ENCODE peak calls at places on chromosomes 6 and 20, in five cellular contexts. N is left ventricle myocardium inferior, W is ACHN, D is astrocyte of the hippocampus, P is A549. X is an unnamed sample.

GRCh38 chr20:47761478-47762047 is 23.7 kb downstream of the SULF2 start:
- DNase-seq in D (no peak), P (no peak), N (no peak), W (no peak), X (no peak)

GRCh38 chr6:138218449-138218848 is at the start of gene PBOV1:
- DNase-seq in D (no peak), P (no peak), W (no peak), N (no peak), X (no peak)

GRCh38 chr20:5834436-5835005 is 84.3 kb downstream of the SHLD1 start:
- DNase-seq in P (no peak), W (no peak), D (no peak), N (no peak), X (no peak)

GRCh38 chr6:113172531-113172966 is 684.6 kb upstream of the MARCKS start:
- DNase-seq in W (no peak), P (no peak), N (peak), D (peak), X (no peak)

GRCh38 chr6:49453221-49453620 is 9.8 kb downstream of the MMUT start:
- DNase-seq in W (peak), D (no peak), P (peak), N (no peak), X (no peak)

GRCh38 chr6:40569162-40569920 is 17.8 kb downstream of the LRFN2 start:
- DNase-seq in W (no peak), P (no peak), N (no peak), D (no peak), X (no peak)

GRCh38 chr6:137013738-137014602 is 30.8 kb downstream of the IL20RA start:
- DNase-seq in N (no peak), P (peak), D (peak), W (peak), X (no peak)

GRCh38 chr6:303948-304558 is 11.8 kb downstream of the DUSP22 start:
- DNase-seq in P (no peak), W (no peak), D (no peak), N (no peak), X (no peak)

GRCh38 chr6:137904822-137905617 is 38.0 kb downstream of the TNFAIP3 start:
- DNase-seq in W (peak), D (peak), N (no peak), P (no peak), X (no peak)

GRCh38 chr6:84652356-84653026 is 111.9 kb downstream of the TBX18 start:
- DNase-seq in P (peak), N (no peak), W (peak), D (peak), X (no peak)

GRCh38 chr6:6595946-6596345 is 7.4 kb downstream of the LY86 start:
- DNase-seq in N (no peak), P (no peak), D (peak), W (no peak), X (no peak)

GRCh38 chr6:153043719-153044118 is 41.2 kb upstream of the MTRF1L start:
- DNase-seq in D (no peak), N (no peak), W (no peak), P (no peak), X (no peak)

GRCh38 chr20:17909745-17910345 is 58.7 kb downstream of the SNX5 start:
- DNase-seq in N (no peak), P (no peak), W (no peak), D (peak), X (no peak)

GRCh38 chr6:133892444-133893323 is 3.8 kb downstream of the TCF21 start:
- DNase-seq in D (peak), P (no peak), W (no peak), N (no peak), X (no peak)

GRCh38 chr6:46935687-46936086 is 13.9 kb upstream of the ADGRF5 start:
- DNase-seq in D (no peak), N (no peak), P (no peak), W (no peak), X (peak)

GRCh38 chr20:58651823-58652605 is 931 bp downstream of the STX16 start:
- DNase-seq in D (peak), P (peak), N (peak), W (peak), X (peak)

GRCh38 chr6:111669326-111669725 is 63.6 kb upstream of the TRAF3IP2 start:
- DNase-seq in W (no peak), P (no peak), D (no peak), N (no peak), X (peak)

GRCh38 chr6:157841211-157841840 is 18.3 kb downstream of the SNX9 start:
- DNase-seq in N (no peak), W (no peak), D (no peak), P (peak), X (no peak)

GRCh38 chr20:19047951-19048296 is 164.5 kb upstream of the SLC24A3 start:
- DNase-seq in W (no peak), N (no peak), D (no peak), P (no peak), X (no peak)

X was measured in gastrocnemius medialis.